ENCODE peak calls at places on chromosomes 11 and 22, in four cellular contexts. One of them, this sample, is unnamed.

GRCh38 chr11:69488543-69488940 is 7.1 kb downstream of the LINC01488 start:
- DNase-seq in K562: no peak
- DNase-seq in WTC11: no peak
- DNase-seq in SK-N-SH: no peak
- DNase-seq in this sample: no peak

GRCh38 chr22:31650391-31650790 is 11.6 kb downstream of the PISD start:
- DNase-seq in WTC11: no peak
- DNase-seq in K562: no peak
- DNase-seq in SK-N-SH: no peak
- DNase-seq in this sample: no peak

GRCh38 chr11:126747315-126747714 is 253.3 kb downstream of the KIRREL3 start:
- DNase-seq in WTC11: no peak
- DNase-seq in K562: no peak
- DNase-seq in SK-N-SH: no peak
- DNase-seq in this sample: no peak

GRCh38 chr11:19355601-19356000 is 114.9 kb upstream of the E2F8 start:
- DNase-seq in K562: no peak
- DNase-seq in SK-N-SH: no peak
- DNase-seq in WTC11: no peak
- DNase-seq in this sample: no peak

GRCh38 chr11:23318670-23319069 is 458.4 kb upstream of the CCDC179 start:
- DNase-seq in WTC11: no peak
- DNase-seq in SK-N-SH: no peak
- DNase-seq in K562: no peak
- DNase-seq in this sample: no peak

GRCh38 chr11:44989831-44990566 is 39.3 kb upstream of the TP53I11 start:
- DNase-seq in SK-N-SH: peak
- DNase-seq in WTC11: no peak
- DNase-seq in K562: no peak
- DNase-seq in this sample: no peak

GRCh38 chr11:2194877-2195755 is 23.5 kb upstream of the TH start:
- DNase-seq in SK-N-SH: peak
- DNase-seq in K562: peak
- DNase-seq in WTC11: peak
- DNase-seq in this sample: no peak

GRCh38 chr22:16974298-16975084 is 33.5 kb downstream of the GAB4 start:
- DNase-seq in WTC11: no peak
- DNase-seq in SK-N-SH: no peak
- DNase-seq in K562: no peak
- DNase-seq in this sample: no peak

GRCh38 chr11:63427971-63428508 is 58.5 kb downstream of the SLC22A9 start:
- DNase-seq in SK-N-SH: no peak
- DNase-seq in K562: no peak
- DNase-seq in WTC11: peak
- DNase-seq in this sample: no peak

GRCh38 chr22:19822301-19823117 is 32.2 kb downstream of the GNB1L start:
- DNase-seq in WTC11: no peak
- DNase-seq in SK-N-SH: peak
- DNase-seq in K562: no peak
- DNase-seq in this sample: no peak

GRCh38 chr11:72661486-72661885 is 12.7 kb downstream of the PDE2A start:
- DNase-seq in SK-N-SH: no peak
- DNase-seq in K562: no peak
- DNase-seq in WTC11: no peak
- DNase-seq in this sample: no peak

GRCh38 chr11:81033779-81034550 is 1593.1 kb upstream of the TENM4 start:
- DNase-seq in WTC11: no peak
- DNase-seq in K562: no peak
- DNase-seq in SK-N-SH: no peak
- DNase-seq in this sample: no peak

GRCh38 chr11:67194096-67194495 is 72.2 kb upstream of the GRK2 start:
- DNase-seq in WTC11: no peak
- DNase-seq in K562: no peak
- DNase-seq in SK-N-SH: no peak
- DNase-seq in this sample: no peak

GRCh38 chr22:30502911-30503310 is 2.6 kb downstream of the SEC14L4 start:
- DNase-seq in WTC11: no peak
- DNase-seq in SK-N-SH: no peak
- DNase-seq in K562: no peak
- DNase-seq in this sample: no peak

GRCh38 chr22:32053165-32053755 is 10.2 kb downstream of the SLC5A1 start:
- DNase-seq in WTC11: no peak
- DNase-seq in K562: no peak
- DNase-seq in SK-N-SH: no peak
- DNase-seq in this sample: no peak

GRCh38 chr11:10091314-10092045 is 202.5 kb downstream of the SBF2 start:
- DNase-seq in K562: no peak
- DNase-seq in WTC11: no peak
- DNase-seq in SK-N-SH: no peak
- DNase-seq in this sample: no peak

GRCh38 chr11:44301856-44302231 is 8.1 kb downstream of the ALX4 start:
- DNase-seq in WTC11: no peak
- DNase-seq in K562: peak
- DNase-seq in SK-N-SH: no peak
- DNase-seq in this sample: no peak

GRCh38 chr11:128765571-128766530 is 72.0 kb downstream of the FLI1 start:
- DNase-seq in SK-N-SH: peak
- DNase-seq in WTC11: no peak
- DNase-seq in K562: no peak
- DNase-seq in this sample: no peak

GRCh38 chr22:40200795-40201194 is 23.1 kb downstream of the TNRC6B start:
- DNase-seq in K562: no peak
- DNase-seq in SK-N-SH: no peak
- DNase-seq in WTC11: no peak
- DNase-seq in this sample: no peak
- TF ChIP-seq USF1 in K562: no peak
- TF ChIP-seq USF1 in SK-N-SH: no peak
- TF ChIP-seq USF1 in WTC11: no peak
- TF ChIP-seq USF1 in this sample: no peak

DNA sequence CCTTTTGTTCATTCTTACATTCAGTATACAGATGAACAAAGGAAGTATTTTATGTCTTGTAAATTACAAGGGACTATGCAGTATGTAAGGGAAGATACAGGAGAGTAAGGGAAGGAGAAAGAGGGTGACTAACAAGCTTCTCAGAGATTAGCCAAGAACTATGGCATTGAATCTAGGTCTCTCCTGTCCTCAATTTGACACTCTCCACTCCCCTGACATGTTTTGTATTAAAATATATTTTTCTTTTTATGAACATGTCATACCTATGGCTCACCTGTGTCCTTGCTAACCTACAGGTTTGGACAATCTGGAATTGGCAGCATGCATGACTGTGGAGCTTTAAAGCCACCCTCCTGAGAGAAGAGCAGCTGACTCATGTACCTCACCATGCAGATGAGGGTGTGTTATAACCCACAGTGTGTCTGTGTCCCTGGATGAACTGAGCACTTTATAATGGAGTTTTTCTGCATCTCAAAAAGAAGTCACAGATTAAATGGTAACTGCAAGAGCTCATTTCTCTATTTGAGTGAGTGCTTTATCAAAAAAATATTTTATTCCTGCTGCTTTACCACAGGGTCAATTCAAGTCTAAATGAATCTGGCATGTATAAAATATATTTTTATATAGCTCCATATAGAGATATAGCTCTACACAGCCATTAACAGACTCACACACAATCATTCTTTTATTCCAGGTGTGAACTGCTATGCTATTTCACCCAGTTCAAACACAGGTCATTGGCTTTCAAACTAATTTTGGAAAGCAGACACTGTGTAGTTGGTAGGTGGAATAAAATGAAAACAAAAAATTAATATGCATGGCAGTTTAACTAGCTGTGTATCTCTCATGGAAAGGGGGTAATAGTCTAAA is 63.3 kb downstream of the MAML2 start:
- DNase-seq in SK-N-SH: no peak
- DNase-seq in K562: peak
- DNase-seq in WTC11: no peak
- DNase-seq in this sample: no peak
- TF ChIP-seq USF1 in SK-N-SH: no peak
- TF ChIP-seq USF1 in K562: no peak
- TF ChIP-seq USF1 in WTC11: no peak
- TF ChIP-seq USF1 in this sample: no peak

GRCh38 chr11:12668166-12668565 is 6.1 kb upstream of the TEAD1 start:
- DNase-seq in WTC11: no peak
- DNase-seq in K562: no peak
- DNase-seq in SK-N-SH: no peak
- DNase-seq in this sample: no peak
- TF ChIP-seq USF1 in WTC11: no peak
- TF ChIP-seq USF1 in K562: no peak
- TF ChIP-seq USF1 in SK-N-SH: no peak
- TF ChIP-seq USF1 in this sample: no peak

GRCh38 chr11:105935791-105936190 is 86.2 kb downstream of the MSANTD4 start:
- DNase-seq in WTC11: no peak
- DNase-seq in K562: no peak
- DNase-seq in SK-N-SH: no peak
- DNase-seq in this sample: no peak

GRCh38 chr11:105942951-105943350 is 79.1 kb downstream of the MSANTD4 start:
- DNase-seq in SK-N-SH: no peak
- DNase-seq in K562: no peak
- DNase-seq in WTC11: no peak
- DNase-seq in this sample: no peak

GRCh38 chr11:105937738-105938137 is 84.3 kb downstream of the MSANTD4 start:
- DNase-seq in SK-N-SH: no peak
- DNase-seq in WTC11: no peak
- DNase-seq in K562: no peak
- DNase-seq in this sample: no peak

GRCh38 chr11:105933666-105934065 is 88.4 kb downstream of the MSANTD4 start:
- DNase-seq in SK-N-SH: no peak
- DNase-seq in K562: no peak
- DNase-seq in WTC11: no peak
- DNase-seq in this sample: no peak

DNA sequence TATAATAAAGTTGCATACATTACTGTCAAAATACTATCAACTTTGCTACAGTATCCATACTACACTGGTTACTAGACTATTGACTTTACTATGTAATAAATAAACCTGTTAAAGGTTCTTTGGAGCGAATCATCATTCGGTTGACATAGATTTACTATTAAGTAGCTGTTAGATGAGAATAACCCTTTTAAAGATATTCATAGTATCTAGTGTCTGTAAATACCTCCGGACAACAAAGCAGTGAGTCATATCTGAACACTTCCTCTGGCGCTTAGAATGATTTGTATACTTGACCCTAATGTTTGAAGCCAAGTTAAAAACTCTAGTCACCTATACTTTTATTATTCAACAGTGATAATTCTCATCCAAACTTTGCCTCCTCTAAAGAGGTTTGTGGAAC is 84.7 kb downstream of the MSANTD4 start:
- DNase-seq in WTC11: no peak
- DNase-seq in K562: no peak
- DNase-seq in SK-N-SH: no peak
- DNase-seq in this sample: no peak
- TF ChIP-seq USF1 in WTC11: no peak
- TF ChIP-seq USF1 in K562: no peak
- TF ChIP-seq USF1 in SK-N-SH: no peak
- TF ChIP-seq USF1 in this sample: no peak

GRCh38 chr22:39556970-39557811 is 13.4 kb upstream of the CACNA1I start:
- DNase-seq in WTC11: no peak
- DNase-seq in SK-N-SH: peak
- DNase-seq in K562: peak
- DNase-seq in this sample: no peak
- TF ChIP-seq USF1 in WTC11: no peak
- TF ChIP-seq USF1 in SK-N-SH: no peak
- TF ChIP-seq USF1 in K562: no peak
- TF ChIP-seq USF1 in this sample: no peak

DNA sequence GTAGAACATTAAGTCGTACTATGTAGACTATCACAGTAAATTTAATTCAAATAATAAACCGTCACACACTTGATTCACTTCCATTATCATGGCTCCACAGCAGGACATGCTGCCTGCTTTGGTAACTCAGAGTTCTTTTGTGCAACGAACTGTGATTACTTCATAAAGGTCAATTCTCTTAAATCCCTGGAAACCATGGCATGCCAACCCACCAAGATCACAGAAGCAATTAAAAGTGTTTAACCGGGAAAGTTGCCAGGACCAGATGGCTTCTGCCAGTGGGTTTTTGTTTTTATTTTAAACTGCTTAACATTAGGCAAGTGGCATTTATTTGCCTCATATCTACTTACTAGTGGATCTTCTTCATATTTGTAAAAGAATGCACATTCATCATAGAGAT is 1162.1 kb downstream of the DLG2 start:
- DNase-seq in SK-N-SH: no peak
- DNase-seq in K562: no peak
- DNase-seq in WTC11: no peak
- DNase-seq in this sample: no peak
- TF ChIP-seq USF1 in SK-N-SH: no peak
- TF ChIP-seq USF1 in K562: no peak
- TF ChIP-seq USF1 in WTC11: no peak
- TF ChIP-seq USF1 in this sample: no peak

DNA sequence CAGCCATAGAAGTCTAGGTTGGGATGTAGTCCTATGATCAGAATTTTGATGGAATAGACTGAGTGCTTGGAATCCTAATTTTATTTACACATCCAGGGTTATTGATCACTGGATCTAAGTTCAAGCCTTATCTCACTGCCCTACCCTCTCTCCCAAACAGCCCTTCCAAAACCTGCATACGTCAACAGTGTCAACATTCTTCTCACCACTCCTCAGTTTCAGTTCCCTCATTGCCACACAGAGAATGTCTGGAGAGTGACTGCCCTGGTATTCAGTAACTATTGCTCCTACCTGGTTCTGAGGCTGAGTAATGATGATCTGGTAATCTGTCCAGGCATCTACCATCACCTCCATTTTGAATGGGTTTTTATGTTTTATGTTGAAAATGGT is 60.0 kb downstream of the GLYATL1 start:
- DNase-seq in SK-N-SH: no peak
- DNase-seq in WTC11: no peak
- DNase-seq in K562: no peak
- DNase-seq in this sample: no peak
- TF ChIP-seq USF1 in SK-N-SH: no peak
- TF ChIP-seq USF1 in WTC11: no peak
- TF ChIP-seq USF1 in K562: no peak
- TF ChIP-seq USF1 in this sample: no peak

GRCh38 chr11:57646756-57647303 is 2.9 kb downstream of the YPEL4 start:
- DNase-seq in K562: no peak
- DNase-seq in WTC11: peak
- DNase-seq in SK-N-SH: no peak
- DNase-seq in this sample: no peak
- TF ChIP-seq USF1 in K562: no peak
- TF ChIP-seq USF1 in WTC11: peak
- TF ChIP-seq USF1 in SK-N-SH: no peak
- TF ChIP-seq USF1 in this sample: no peak

DNA sequence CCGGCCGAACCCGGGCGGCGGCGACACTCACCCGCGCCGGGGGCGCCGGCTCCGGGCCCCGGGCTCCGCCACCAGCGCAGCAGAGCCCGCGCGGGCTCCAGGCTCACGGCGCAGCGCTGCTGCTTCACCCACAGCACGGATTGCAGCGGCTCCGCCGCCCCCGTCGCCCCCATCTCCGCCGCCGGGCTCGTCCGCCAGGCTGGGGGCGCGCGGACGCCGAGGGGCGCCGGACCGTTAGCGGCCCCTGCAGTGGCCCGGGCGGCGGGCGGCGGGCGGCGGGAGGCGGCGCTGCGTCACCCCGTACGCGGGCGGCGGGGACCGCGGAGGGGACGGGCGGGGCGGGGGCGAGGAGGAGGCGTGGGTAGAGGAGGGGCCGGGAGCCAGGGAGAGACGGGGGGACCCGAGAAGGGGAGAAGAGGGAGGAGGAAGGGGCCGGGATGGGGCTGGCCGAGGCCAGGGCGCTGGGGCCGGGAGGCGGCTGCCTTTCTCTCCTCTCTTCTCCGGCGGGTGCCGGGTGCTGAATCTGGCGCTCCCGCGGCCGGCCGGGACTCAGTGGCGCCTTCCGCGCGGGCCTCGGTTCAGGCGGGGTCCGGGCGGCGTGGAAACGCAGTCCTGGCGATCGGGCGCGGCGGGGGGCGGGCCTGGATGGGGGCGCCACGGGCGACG is at the start of gene CERK:
- DNase-seq in WTC11: peak
- DNase-seq in SK-N-SH: peak
- DNase-seq in K562: peak
- DNase-seq in this sample: no peak
- TF ChIP-seq USF1 in WTC11: no peak
- TF ChIP-seq USF1 in SK-N-SH: no peak
- TF ChIP-seq USF1 in K562: no peak
- TF ChIP-seq USF1 in this sample: no peak

This sample was measured in GM12878.